ENCODE peak calls at places on chromosomes 2 and 18, in seven cellular contexts. N is upper lobe of right lung, Q is GM06990, T is lung, J is mesenchymal stem cell, K is A549, O is endothelial cell of umbilical vein. F is an unnamed sample.

GRCh38 chr2:144553379-144553778 is 33.5 kb upstream of the ZEB2 start:
- DNase-seq in O (peak; percentile 51), T (no peak), N (no peak), K (peak; percentile 67), Q (no peak), J (peak; percentile 84), F (no peak)

GRCh38 chr2:71612581-71613520 is 159.5 kb downstream of the DYSF start:
- DNase-seq in T (peak; percentile 22), O (no peak), N (peak; percentile 51), J (no peak), Q (no peak), K (no peak), F (no peak)

GRCh38 chr2:224929512-224929911 is 112.8 kb downstream of the DOCK10 start:
- DNase-seq in N (no peak), O (no peak), Q (no peak), J (no peak), T (no peak), K (no peak), F (no peak)

GRCh38 chr2:64605991-64606494 is 47.7 kb downstream of the SERTAD2 start:
- DNase-seq in T (no peak), O (no peak), K (no peak), J (no peak), N (no peak), Q (no peak), F (no peak)

GRCh38 chr2:152407204-152407721 is 72.3 kb downstream of the FMNL2 start:
- DNase-seq in Q (peak; percentile 56), T (no peak), O (no peak), K (peak; percentile 43), J (peak; percentile 76), N (no peak), F (peak; percentile 69)

GRCh38 chr2:168138369-168138768 is 109.0 kb downstream of the STK39 start:
- DNase-seq in Q (no peak), N (no peak), O (no peak), T (no peak), K (no peak), J (no peak), F (no peak)

GRCh38 chr2:101041413-101041812 is 39.3 kb downstream of the RPL31 start:
- DNase-seq in O (no peak), N (no peak), Q (no peak), T (no peak), K (no peak), J (no peak), F (no peak)

GRCh38 chr18:22167471-22168151 is 1.8 kb upstream of the GATA6 start:
- DNase-seq in Q (no peak), K (peak; percentile 37), J (peak; percentile 70), N (no peak), T (no peak), O (peak; percentile 73), F (peak; percentile 9)

GRCh38 chr18:79588636-79589481 is 90.7 kb upstream of the CTDP1 start:
- DNase-seq in O (peak; percentile 3), N (peak; percentile 77), K (no peak), T (peak; percentile 66), J (peak; percentile 82), Q (no peak), F (peak; percentile 45)

GRCh38 chr2:174663572-174663971 is 66.0 kb upstream of the WIPF1 start:
- DNase-seq in J (no peak), N (no peak), Q (no peak), T (no peak), K (no peak), O (peak; percentile 68), F (no peak)

GRCh38 chr2:152445791-152446201 is 110.8 kb downstream of the FMNL2 start:
- DNase-seq in J (peak; percentile 91), Q (no peak), T (no peak), K (peak; percentile 24), N (no peak), O (peak; percentile 56), F (no peak)

GRCh38 chr18:35117951-35118411 is 76.8 kb downstream of the MAPRE2 start:
- DNase-seq in O (no peak), T (no peak), J (peak; percentile 87), Q (no peak), N (no peak), K (no peak), F (no peak)

GRCh38 chr2:49248506-49248905 is 94.2 kb upstream of the FSHR start:
- DNase-seq in T (no peak), Q (no peak), J (peak; percentile 94), K (peak; percentile 36), O (peak; percentile 34), N (no peak), F (no peak)

GRCh38 chr2:65367517-65367916 is 64.9 kb downstream of the SPRED2 start:
- DNase-seq in Q (no peak), O (peak; percentile 43), K (peak; percentile 88), N (no peak), J (peak; percentile 96), T (no peak), F (no peak)

GRCh38 chr2:5140367-5140766 is 551.8 kb upstream of the SOX11 start:
- DNase-seq in O (no peak), N (no peak), Q (no peak), K (no peak), T (no peak), J (no peak), F (no peak)

GRCh38 chr2:7841751-7842150 is 840.1 kb upstream of the ID2 start:
- DNase-seq in N (no peak), T (no peak), O (no peak), Q (no peak), J (peak; percentile 21), K (no peak), F (no peak)

GRCh38 chr18:79804130-79804772 is 6.5 kb downstream of the KCNG2 start:
- DNase-seq in O (no peak), Q (no peak), T (no peak), K (no peak), J (no peak), N (peak; percentile 48), F (no peak)

GRCh38 chr2:171800639-171801038 is 93.4 kb downstream of the SLC25A12 start:
- DNase-seq in O (no peak), J (no peak), K (no peak), N (no peak), T (no peak), Q (no peak), F (no peak)

GRCh38 chr2:174590928-174591648 is 6.5 kb downstream of the WIPF1 start:
- DNase-seq in N (no peak), T (no peak), K (no peak), Q (no peak), O (no peak), J (no peak), F (no peak)

GRCh38 chr2:19350678-19351401 is 7.6 kb downstream of the OSR1 start:
- DNase-seq in Q (no peak), J (no peak), N (no peak), T (no peak), O (no peak), K (no peak), F (no peak)

GRCh38 chr2:19351499-19351898 is 6.9 kb downstream of the OSR1 start:
- DNase-seq in O (no peak), Q (no peak), J (no peak), N (no peak), T (no peak), K (no peak), F (no peak)

GRCh38 chr2:19348692-19349091 is 9.7 kb downstream of the OSR1 start:
- DNase-seq in N (no peak), T (no peak), K (no peak), Q (no peak), O (no peak), J (no peak), F (no peak)

GRCh38 chr2:19351914-19352697 is 6.3 kb downstream of the OSR1 start:
- DNase-seq in T (no peak), N (no peak), O (no peak), K (no peak), J (no peak), Q (no peak), F (no peak)

GRCh38 chr2:19349911-19350677 is 8.3 kb downstream of the OSR1 start:
- DNase-seq in Q (peak; percentile 51), K (peak; percentile 58), O (peak; percentile 63), J (peak; percentile 71), N (peak; percentile 82), T (no peak), F (peak; percentile 44)
- H3K4me3 ChIP-seq in Q (no peak overlapping the region), K (no peak overlapping the region), O (no peak overlapping the region), J (no peak overlapping the region), N (peak overlapping the region; percentile 6), T (no peak overlapping the region), F (no peak overlapping the region)

DNA sequence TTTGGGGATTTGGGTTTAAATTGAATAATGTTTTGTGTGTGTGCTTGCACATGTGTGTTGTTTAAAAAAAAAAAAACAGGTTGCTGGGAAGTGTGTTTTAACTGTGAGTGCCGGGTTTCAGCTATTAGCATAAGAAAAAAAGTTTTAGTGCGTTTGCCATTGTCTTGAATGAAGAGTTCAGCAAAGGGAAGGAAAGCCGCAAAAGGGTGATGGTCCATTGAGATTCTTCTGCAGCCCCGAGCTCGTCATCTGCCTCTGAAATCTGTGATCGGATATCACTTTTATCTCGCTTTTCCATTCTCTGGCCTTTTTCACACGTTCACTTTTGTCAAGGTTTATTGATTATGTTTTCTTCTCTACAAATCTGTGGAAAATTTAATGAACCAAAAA is 4.7 kb downstream of the GLI2 start:
- DNase-seq in J (no peak), T (no peak), Q (no peak), K (no peak), O (no peak), N (no peak), F (no peak)
- H3K4me3 ChIP-seq in J (no peak overlapping the region), T (no peak overlapping the region), Q (no peak overlapping the region), K (peak overlapping the region; percentile 49), O (no peak overlapping the region), N (no peak overlapping the region), F (no peak overlapping the region)

GRCh38 chr18:27712066-27712465 is 464.9 kb downstream of the CDH2 start:
- DNase-seq in T (no peak), K (no peak), J (no peak), O (no peak), Q (no peak), N (no peak), F (no peak)
- H3K4me3 ChIP-seq in T (no peak overlapping the region), K (no peak overlapping the region), J (no peak overlapping the region), O (no peak overlapping the region), Q (no peak overlapping the region), N (no peak overlapping the region), F (no peak overlapping the region)

GRCh38 chr2:222426836-222427130 is 2.4 kb downstream of the SGPP2 start:
- DNase-seq in O (no peak), Q (no peak), K (no peak), N (no peak), J (no peak), T (no peak), F (no peak)
- H3K4me3 ChIP-seq in O (no peak overlapping the region), Q (peak overlapping the region; percentile 82), K (no peak overlapping the region), N (no peak overlapping the region), J (no peak overlapping the region), T (no peak overlapping the region), F (no peak overlapping the region)